ENCODE peak calls at places on chromosome 17, in ten cellular contexts. A is prostate gland, W is uterus, D is Peyer's patch, V is breast epithelium, H is sigmoid colon, E is body of pancreas, O is ovary, S is GM12878, U is heart left ventricle. C is an unnamed sample.

GRCh38 chr17:33519692-33520091 is 226.6 kb upstream of the ASIC2 start:
- DNase-seq in A (no peak), W (peak; percentile 24), D (no peak), V (no peak), H (no peak), E (no peak), O (no peak), S (no peak), U (no peak), C (no peak)

GRCh38 chr17:8062807-8063483 is 24.1 kb downstream of the ALOX15B start:
- DNase-seq in A (no peak), W (no peak), D (no peak), V (no peak), H (no peak), E (no peak), O (no peak), S (no peak), U (no peak), C (no peak)

GRCh38 chr17:8466873-8467272 is 31.2 kb downstream of the NDEL1 start:
- DNase-seq in A (no peak), W (no peak), D (no peak), V (no peak), H (no peak), E (no peak), O (no peak), S (no peak), U (no peak), C (no peak)

GRCh38 chr17:64074704-64075484 is 54.5 kb upstream of the ICAM2 start:
- DNase-seq in A (peak; percentile 52), W (no peak), D (no peak), V (no peak), H (no peak), E (peak; percentile 81), O (no peak), S (no peak), U (no peak), C (no peak)

GRCh38 chr17:73069846-73070245 is 22.6 kb downstream of the SLC39A11 start:
- DNase-seq in A (no peak), W (no peak), D (no peak), V (no peak), H (no peak), E (no peak), O (no peak), S (no peak), U (no peak), C (no peak)

GRCh38 chr17:79915850-79916430 is 76.7 kb upstream of the CBX4 start:
- DNase-seq in A (no peak), W (no peak), D (no peak), V (no peak), H (no peak), E (peak; percentile 75), O (no peak), S (no peak), U (peak; percentile 41), C (no peak)

GRCh38 chr17:35716897-35717839 is 14.3 kb upstream of the RASL10B start:
- DNase-seq in A (peak; percentile 76), W (no peak), D (no peak), V (no peak), H (no peak), E (peak; percentile 53), O (no peak), S (no peak), U (no peak), C (no peak)

GRCh38 chr17:40281663-40282062 is 6.0 kb upstream of the CDC6 start:
- DNase-seq in A (no peak), W (no peak), D (no peak), V (no peak), H (no peak), E (no peak), O (no peak), S (no peak), U (no peak), C (no peak)

GRCh38 chr17:7234100-7235012 is at the start of gene DVL2:
- DNase-seq in A (peak; percentile 96), W (peak; percentile 95), D (peak; percentile 98), V (peak; percentile 97), H (peak; percentile 98), E (peak; percentile 96), O (peak; percentile 97), S (peak; percentile 79), U (peak; percentile 97), C (peak; percentile 99)

GRCh38 chr17:72465191-72466024 is 344.6 kb downstream of the SOX9 start:
- DNase-seq in A (no peak), W (no peak), D (no peak), V (peak; percentile 85), H (no peak), E (peak; percentile 82), O (no peak), S (peak; percentile 93), U (no peak), C (no peak)

GRCh38 chr17:47275245-47275984 is 21.8 kb downstream of the ITGB3 start:
- DNase-seq in A (peak; percentile 46), W (peak; percentile 96), D (no peak), V (peak; percentile 68), H (peak; percentile 98), E (peak; percentile 65), O (peak; percentile 95), S (no peak), U (peak; percentile 89), C (peak; percentile 93)

GRCh38 chr17:34306466-34306865 is 12.8 kb upstream of the CCL8 start:
- DNase-seq in A (no peak), W (no peak), D (no peak), V (no peak), H (no peak), E (no peak), O (no peak), S (no peak), U (no peak), C (no peak)

GRCh38 chr17:68807998-68808772 is 147.0 kb downstream of the ABCA8 start:
- DNase-seq in A (no peak), W (no peak), D (no peak), V (no peak), H (no peak), E (no peak), O (no peak), S (no peak), U (no peak), C (no peak)

GRCh38 chr17:31581491-31581890 is 190.0 kb downstream of the RAB11FIP4 start:
- DNase-seq in A (no peak), W (no peak), D (no peak), V (no peak), H (no peak), E (peak; percentile 37), O (peak; percentile 70), S (no peak), U (no peak), C (no peak)

GRCh38 chr17:9240659-9241370 is 219.5 kb downstream of the NTN1 start:
- DNase-seq in A (peak; percentile 55), W (peak; percentile 84), D (peak; percentile 22), V (peak; percentile 75), H (peak; percentile 93), E (peak; percentile 77), O (peak; percentile 81), S (no peak), U (peak; percentile 92), C (peak; percentile 91)

GRCh38 chr17:78343433-78344201 is 16.3 kb downstream of the SOCS3 start:
- DNase-seq in A (no peak), W (no peak), D (peak; percentile 91), V (no peak), H (no peak), E (no peak), O (peak; percentile 50), S (no peak), U (no peak), C (no peak)

GRCh38 chr17:6800422-6801027 is 24.5 kb downstream of the FBXO39 start:
- DNase-seq in A (no peak), W (no peak), D (no peak), V (no peak), H (no peak), E (no peak), O (no peak), S (no peak), U (no peak), C (no peak)

GRCh38 chr17:59331129-59331928 is at the start of gene YPEL2:
- DNase-seq in A (peak; percentile 98), W (peak; percentile 95), D (peak; percentile 95), V (peak; percentile 93), H (peak; percentile 98), E (peak; percentile 97), O (peak; percentile 97), S (peak; percentile 41), U (peak; percentile 99), C (peak; percentile 98)
- TF ChIP-seq POLR2A in A (peak; percentile 90), W (peak; percentile 94), D (peak; percentile 27), V (peak; percentile 30), H (peak; percentile 37), E (peak; percentile 74), O (peak; percentile 39), S (peak; percentile 51), U (peak; percentile 97), C (peak; percentile 70)

GRCh38 chr17:2239882-2240430 is 63.6 kb downstream of the SMG6 start:
- DNase-seq in A (no peak), W (peak; percentile 75), D (peak; percentile 52), V (no peak), H (peak; percentile 84), E (no peak), O (peak; percentile 68), S (peak; percentile 85), U (peak; percentile 36), C (no peak)
- TF ChIP-seq POLR2A in A (no peak), W (peak; percentile 19), D (no peak), V (no peak), H (no peak), E (no peak), O (no peak), S (peak; percentile 72), U (no peak), C (no peak)

GRCh38 chr17:44829558-44830358 is at the start of gene GJC1:
- DNase-seq in A (no peak), W (peak; percentile 50), D (no peak), V (no peak), H (peak; percentile 78), E (no peak), O (no peak), S (no peak), U (peak; percentile 49), C (no peak)
- TF ChIP-seq POLR2A in A (no peak), W (peak; percentile 40), D (no peak), V (no peak), H (peak; percentile 42), E (no peak), O (no peak), S (no peak), U (peak; percentile 26), C (no peak)

DNA sequence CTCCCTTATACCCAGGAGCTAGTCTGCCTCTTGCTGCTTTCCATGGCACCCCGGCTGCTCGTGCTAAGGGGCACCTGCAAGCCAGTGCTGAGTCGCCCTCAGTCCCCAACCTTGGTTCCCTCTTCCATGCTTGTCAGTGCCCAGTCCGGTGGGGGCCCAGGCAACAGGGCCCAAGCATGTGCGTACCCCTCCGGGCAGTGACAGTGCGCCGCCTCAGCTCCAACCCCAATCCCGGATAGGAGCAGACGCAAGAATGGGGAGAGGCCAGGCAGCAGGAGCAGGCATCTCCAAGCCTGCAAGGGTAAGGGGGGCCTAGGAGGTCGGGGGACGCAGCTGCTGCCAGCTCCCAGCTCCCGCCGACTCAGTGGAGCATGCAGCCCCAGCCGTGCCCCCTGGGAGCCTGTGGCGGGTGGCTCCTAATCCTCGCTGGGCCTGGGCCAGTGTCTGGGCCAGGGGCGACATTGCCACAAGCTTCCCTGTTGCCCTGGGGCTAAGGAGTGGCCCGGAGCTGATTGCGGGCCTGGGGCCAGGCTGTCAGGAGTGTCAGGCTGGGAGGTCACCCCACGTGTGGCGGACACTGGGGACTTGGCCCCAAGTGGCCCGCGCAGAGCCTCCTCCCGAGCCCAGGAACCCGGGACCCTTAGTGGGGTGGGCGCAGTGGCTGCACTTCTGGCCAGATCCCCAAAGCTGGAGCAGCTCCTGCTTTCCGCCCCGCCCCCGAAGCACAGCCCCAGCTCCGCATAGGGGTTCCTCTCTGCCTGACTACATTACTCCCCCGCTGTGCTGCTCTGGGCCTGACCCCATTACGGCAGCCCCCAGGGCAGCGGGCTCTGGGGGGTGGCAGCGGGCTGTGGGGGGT is 9.8 kb downstream of the CPD start:
- DNase-seq in A (no peak), W (no peak), D (no peak), V (no peak), H (no peak), E (no peak), O (no peak), S (no peak), U (no peak), C (no peak)
- TF ChIP-seq POLR2A in A (no peak), W (no peak), D (no peak), V (no peak), H (no peak), E (no peak), O (no peak), S (no peak), U (no peak), C (no peak)

C was measured in suprapubic skin.